ENCODE peak calls at places on chromosomes 16 and 17, in nine cellular contexts. One of them, this sample, is unnamed.

GRCh38 chr17:50841949-50842354 is 6.6 kb downstream of the WFIKKN2 start:
- DNase-seq in amniotic stem cell: peak; percentile 45
- DNase-seq in NCI-H774: peak; percentile 49
- DNase-seq in psoas muscle: peak; percentile 64
- DNase-seq in effector memory CD8-positive, alpha-beta T cell: peak; percentile 46
- DNase-seq in HL-60: peak; percentile 63
- DNase-seq in adrenal gland: peak; percentile 57
- DNase-seq in WTC11: peak; percentile 83
- DNase-seq in activated gamma-delta T cell treated with anti-CD3 and anti-CD28 coated beads, Interleukin-2, amount 50 U/mL, for 16 hours: peak; percentile 22
- DNase-seq in this sample: peak; percentile 51

GRCh38 chr16:1244881-1245280 is 4.4 kb downstream of the TPSAB1 start:
- DNase-seq in WTC11: no peak
- DNase-seq in psoas muscle: no peak
- DNase-seq in effector memory CD8-positive, alpha-beta T cell: no peak
- DNase-seq in amniotic stem cell: no peak
- DNase-seq in activated gamma-delta T cell treated with anti-CD3 and anti-CD28 coated beads, Interleukin-2, amount 50 U/mL, for 16 hours: no peak
- DNase-seq in HL-60: peak; percentile 79
- DNase-seq in adrenal gland: peak; percentile 35
- DNase-seq in NCI-H774: no peak
- DNase-seq in this sample: no peak

GRCh38 chr17:50850640-50851039 is 15.3 kb downstream of the WFIKKN2 start:
- DNase-seq in activated gamma-delta T cell treated with anti-CD3 and anti-CD28 coated beads, Interleukin-2, amount 50 U/mL, for 16 hours: no peak
- DNase-seq in amniotic stem cell: no peak
- DNase-seq in adrenal gland: no peak
- DNase-seq in NCI-H774: no peak
- DNase-seq in HL-60: no peak
- DNase-seq in WTC11: no peak
- DNase-seq in effector memory CD8-positive, alpha-beta T cell: no peak
- DNase-seq in psoas muscle: no peak
- DNase-seq in this sample: no peak

GRCh38 chr17:50565559-50566350 is 5.2 kb downstream of the CACNA1G start:
- DNase-seq in WTC11: no peak
- DNase-seq in NCI-H774: peak; percentile 52
- DNase-seq in adrenal gland: no peak
- DNase-seq in psoas muscle: no peak
- DNase-seq in HL-60: no peak
- DNase-seq in effector memory CD8-positive, alpha-beta T cell: peak; percentile 15
- DNase-seq in activated gamma-delta T cell treated with anti-CD3 and anti-CD28 coated beads, Interleukin-2, amount 50 U/mL, for 16 hours: no peak
- DNase-seq in amniotic stem cell: no peak
- DNase-seq in this sample: no peak

GRCh38 chr17:14459955-14460354 is 159.1 kb downstream of the HS3ST3B1 start:
- DNase-seq in psoas muscle: no peak
- DNase-seq in adrenal gland: no peak
- DNase-seq in WTC11: no peak
- DNase-seq in effector memory CD8-positive, alpha-beta T cell: no peak
- DNase-seq in NCI-H774: no peak
- DNase-seq in HL-60: no peak
- DNase-seq in activated gamma-delta T cell treated with anti-CD3 and anti-CD28 coated beads, Interleukin-2, amount 50 U/mL, for 16 hours: no peak
- DNase-seq in amniotic stem cell: no peak
- DNase-seq in this sample: no peak

GRCh38 chr16:85137323-85138072 is 25.2 kb upstream of the CIBAR2 start:
- DNase-seq in NCI-H774: no peak
- DNase-seq in HL-60: no peak
- DNase-seq in adrenal gland: peak; percentile 96
- DNase-seq in WTC11: no peak
- DNase-seq in effector memory CD8-positive, alpha-beta T cell: no peak
- DNase-seq in psoas muscle: peak; percentile 94
- DNase-seq in activated gamma-delta T cell treated with anti-CD3 and anti-CD28 coated beads, Interleukin-2, amount 50 U/mL, for 16 hours: no peak
- DNase-seq in amniotic stem cell: peak; percentile 63
- DNase-seq in this sample: no peak

GRCh38 chr17:68297168-68297567 is 5.9 kb downstream of the ARSG start:
- DNase-seq in adrenal gland: no peak
- DNase-seq in NCI-H774: no peak
- DNase-seq in WTC11: no peak
- DNase-seq in HL-60: peak; percentile 64
- DNase-seq in effector memory CD8-positive, alpha-beta T cell: no peak
- DNase-seq in amniotic stem cell: no peak
- DNase-seq in psoas muscle: no peak
- DNase-seq in activated gamma-delta T cell treated with anti-CD3 and anti-CD28 coated beads, Interleukin-2, amount 50 U/mL, for 16 hours: no peak
- DNase-seq in this sample: no peak

GRCh38 chr17:70810609-70811008 is 641.3 kb downstream of the KCNJ2 start:
- DNase-seq in WTC11: no peak
- DNase-seq in adrenal gland: no peak
- DNase-seq in HL-60: no peak
- DNase-seq in effector memory CD8-positive, alpha-beta T cell: no peak
- DNase-seq in NCI-H774: no peak
- DNase-seq in activated gamma-delta T cell treated with anti-CD3 and anti-CD28 coated beads, Interleukin-2, amount 50 U/mL, for 16 hours: no peak
- DNase-seq in psoas muscle: no peak
- DNase-seq in amniotic stem cell: no peak
- DNase-seq in this sample: no peak

GRCh38 chr16:57797526-57798266 is 4.6 kb downstream of the KIFC3 start:
- DNase-seq in adrenal gland: no peak
- DNase-seq in NCI-H774: no peak
- DNase-seq in WTC11: peak; percentile 67
- DNase-seq in effector memory CD8-positive, alpha-beta T cell: no peak
- DNase-seq in activated gamma-delta T cell treated with anti-CD3 and anti-CD28 coated beads, Interleukin-2, amount 50 U/mL, for 16 hours: no peak
- DNase-seq in psoas muscle: peak; percentile 49
- DNase-seq in HL-60: no peak
- DNase-seq in amniotic stem cell: no peak
- DNase-seq in this sample: no peak

GRCh38 chr16:81562174-81562849 is 117.7 kb downstream of the CMIP start:
- DNase-seq in HL-60: no peak
- DNase-seq in adrenal gland: no peak
- DNase-seq in amniotic stem cell: no peak
- DNase-seq in NCI-H774: no peak
- DNase-seq in activated gamma-delta T cell treated with anti-CD3 and anti-CD28 coated beads, Interleukin-2, amount 50 U/mL, for 16 hours: no peak
- DNase-seq in effector memory CD8-positive, alpha-beta T cell: no peak
- DNase-seq in WTC11: no peak
- DNase-seq in psoas muscle: peak; percentile 27
- DNase-seq in this sample: no peak

GRCh38 chr16:21300309-21301167 is 22.4 kb upstream of the CRYM start:
- DNase-seq in HL-60: peak; percentile 96
- DNase-seq in activated gamma-delta T cell treated with anti-CD3 and anti-CD28 coated beads, Interleukin-2, amount 50 U/mL, for 16 hours: no peak
- DNase-seq in adrenal gland: peak; percentile 99
- DNase-seq in NCI-H774: peak; percentile 98
- DNase-seq in WTC11: peak; percentile 86
- DNase-seq in amniotic stem cell: peak; percentile 98
- DNase-seq in effector memory CD8-positive, alpha-beta T cell: no peak
- DNase-seq in psoas muscle: peak; percentile 89
- DNase-seq in this sample: peak; percentile 98

GRCh38 chr16:56424404-56424765 is 960 bp downstream of the AMFR start:
- DNase-seq in NCI-H774: no peak
- DNase-seq in HL-60: no peak
- DNase-seq in amniotic stem cell: no peak
- DNase-seq in WTC11: no peak
- DNase-seq in adrenal gland: no peak
- DNase-seq in psoas muscle: no peak
- DNase-seq in activated gamma-delta T cell treated with anti-CD3 and anti-CD28 coated beads, Interleukin-2, amount 50 U/mL, for 16 hours: no peak
- DNase-seq in effector memory CD8-positive, alpha-beta T cell: no peak
- DNase-seq in this sample: no peak

GRCh38 chr17:31089461-31089860 is 5.3 kb upstream of the NF1 start:
- DNase-seq in adrenal gland: no peak
- DNase-seq in activated gamma-delta T cell treated with anti-CD3 and anti-CD28 coated beads, Interleukin-2, amount 50 U/mL, for 16 hours: no peak
- DNase-seq in NCI-H774: no peak
- DNase-seq in WTC11: no peak
- DNase-seq in effector memory CD8-positive, alpha-beta T cell: no peak
- DNase-seq in amniotic stem cell: no peak
- DNase-seq in HL-60: peak; percentile 49
- DNase-seq in psoas muscle: no peak
- DNase-seq in this sample: no peak

GRCh38 chr17:2232244-2232638 is 71.3 kb downstream of the SMG6 start:
- DNase-seq in HL-60: no peak
- DNase-seq in adrenal gland: peak; percentile 34
- DNase-seq in WTC11: no peak
- DNase-seq in activated gamma-delta T cell treated with anti-CD3 and anti-CD28 coated beads, Interleukin-2, amount 50 U/mL, for 16 hours: no peak
- DNase-seq in amniotic stem cell: no peak
- DNase-seq in effector memory CD8-positive, alpha-beta T cell: no peak
- DNase-seq in psoas muscle: no peak
- DNase-seq in NCI-H774: no peak
- DNase-seq in this sample: no peak

GRCh38 chr17:72622661-72623433 is 469.6 kb downstream of the SLC39A11 start:
- DNase-seq in amniotic stem cell: no peak
- DNase-seq in WTC11: no peak
- DNase-seq in NCI-H774: no peak
- DNase-seq in adrenal gland: no peak
- DNase-seq in effector memory CD8-positive, alpha-beta T cell: no peak
- DNase-seq in activated gamma-delta T cell treated with anti-CD3 and anti-CD28 coated beads, Interleukin-2, amount 50 U/mL, for 16 hours: no peak
- DNase-seq in HL-60: no peak
- DNase-seq in psoas muscle: no peak
- DNase-seq in this sample: no peak

GRCh38 chr17:82599674-82600661 is 48.3 kb downstream of the WDR45B start:
- DNase-seq in NCI-H774: no peak
- DNase-seq in effector memory CD8-positive, alpha-beta T cell: no peak
- DNase-seq in HL-60: no peak
- DNase-seq in WTC11: no peak
- DNase-seq in amniotic stem cell: no peak
- DNase-seq in psoas muscle: no peak
- DNase-seq in activated gamma-delta T cell treated with anti-CD3 and anti-CD28 coated beads, Interleukin-2, amount 50 U/mL, for 16 hours: no peak
- DNase-seq in adrenal gland: no peak
- DNase-seq in this sample: no peak

GRCh38 chr17:59751955-59752413 is 44.5 kb downstream of the VMP1 start:
- DNase-seq in WTC11: no peak
- DNase-seq in effector memory CD8-positive, alpha-beta T cell: no peak
- DNase-seq in adrenal gland: no peak
- DNase-seq in NCI-H774: no peak
- DNase-seq in psoas muscle: no peak
- DNase-seq in amniotic stem cell: no peak
- DNase-seq in activated gamma-delta T cell treated with anti-CD3 and anti-CD28 coated beads, Interleukin-2, amount 50 U/mL, for 16 hours: no peak
- DNase-seq in HL-60: no peak
- DNase-seq in this sample: no peak

GRCh38 chr16:57548424-57548823 is 6.0 kb downstream of the ADGRG5 start:
- DNase-seq in psoas muscle: no peak
- DNase-seq in amniotic stem cell: no peak
- DNase-seq in HL-60: no peak
- DNase-seq in WTC11: no peak
- DNase-seq in adrenal gland: no peak
- DNase-seq in activated gamma-delta T cell treated with anti-CD3 and anti-CD28 coated beads, Interleukin-2, amount 50 U/mL, for 16 hours: no peak
- DNase-seq in effector memory CD8-positive, alpha-beta T cell: no peak
- DNase-seq in NCI-H774: no peak
- DNase-seq in this sample: no peak

GRCh38 chr17:71085238-71086033 is 916.1 kb downstream of the KCNJ2 start:
- DNase-seq in NCI-H774: peak; percentile 33
- DNase-seq in amniotic stem cell: no peak
- DNase-seq in WTC11: peak; percentile 70
- DNase-seq in HL-60: peak; percentile 22
- DNase-seq in activated gamma-delta T cell treated with anti-CD3 and anti-CD28 coated beads, Interleukin-2, amount 50 U/mL, for 16 hours: no peak
- DNase-seq in adrenal gland: no peak
- DNase-seq in psoas muscle: no peak
- DNase-seq in effector memory CD8-positive, alpha-beta T cell: no peak
- DNase-seq in this sample: no peak

GRCh38 chr17:81491193-81491592 is 21.4 kb downstream of the ACTG1 start:
- DNase-seq in effector memory CD8-positive, alpha-beta T cell: no peak
- DNase-seq in HL-60: no peak
- DNase-seq in amniotic stem cell: no peak
- DNase-seq in WTC11: no peak
- DNase-seq in adrenal gland: no peak
- DNase-seq in psoas muscle: no peak
- DNase-seq in activated gamma-delta T cell treated with anti-CD3 and anti-CD28 coated beads, Interleukin-2, amount 50 U/mL, for 16 hours: no peak
- DNase-seq in NCI-H774: peak; percentile 69
- DNase-seq in this sample: no peak

GRCh38 chr17:36500745-36501225 is 14.3 kb downstream of the ZNHIT3 start:
- DNase-seq in adrenal gland: no peak
- DNase-seq in activated gamma-delta T cell treated with anti-CD3 and anti-CD28 coated beads, Interleukin-2, amount 50 U/mL, for 16 hours: no peak
- DNase-seq in HL-60: no peak
- DNase-seq in WTC11: no peak
- DNase-seq in NCI-H774: no peak
- DNase-seq in effector memory CD8-positive, alpha-beta T cell: no peak
- DNase-seq in psoas muscle: no peak
- DNase-seq in amniotic stem cell: no peak
- DNase-seq in this sample: no peak

GRCh38 chr17:49977463-49978389 is 8.7 kb downstream of the DLX4 start:
- DNase-seq in adrenal gland: no peak
- DNase-seq in NCI-H774: no peak
- DNase-seq in amniotic stem cell: no peak
- DNase-seq in psoas muscle: no peak
- DNase-seq in effector memory CD8-positive, alpha-beta T cell: no peak
- DNase-seq in HL-60: no peak
- DNase-seq in activated gamma-delta T cell treated with anti-CD3 and anti-CD28 coated beads, Interleukin-2, amount 50 U/mL, for 16 hours: no peak
- DNase-seq in WTC11: peak; percentile 42
- DNase-seq in this sample: no peak

GRCh38 chr17:5832886-5833285 is 237.3 kb upstream of the WSCD1 start:
- DNase-seq in adrenal gland: no peak
- DNase-seq in amniotic stem cell: no peak
- DNase-seq in NCI-H774: peak; percentile 33
- DNase-seq in HL-60: no peak
- DNase-seq in activated gamma-delta T cell treated with anti-CD3 and anti-CD28 coated beads, Interleukin-2, amount 50 U/mL, for 16 hours: no peak
- DNase-seq in WTC11: no peak
- DNase-seq in effector memory CD8-positive, alpha-beta T cell: no peak
- DNase-seq in psoas muscle: no peak
- DNase-seq in this sample: no peak

This sample was measured in T1000.